ENCODE peak calls at places on chromosomes 3 and 15, in four cellular contexts. L is GM10248, M is BE2C, C is endothelial cell. S is an unnamed sample.
A peak's percentile ranks its signal among the peaks of the same experiment; 100 is the strongest.

GRCh38 chr3:50588759-50589433 is 19.6 kb downstream of the HEMK1 start:
- DNase-seq in M (no peak), L (no peak), C (no peak), S (no peak)

GRCh38 chr3:67940200-67940952 is 286.0 kb upstream of the SUCLG2 start:
- DNase-seq in C (no peak), M (no peak), L (no peak), S (no peak)

GRCh38 chr15:38853608-38854007 is 289.0 kb upstream of the RASGRP1 start:
- DNase-seq in C (peak; percentile 55), L (peak; percentile 15), M (peak; percentile 39), S (peak; percentile 36)

GRCh38 chr15:77786181-77786890 is 153.6 kb upstream of the LINGO1 start:
- DNase-seq in L (no peak), M (no peak), C (no peak), S (no peak)

GRCh38 chr3:58178528-58179234 is 32.1 kb downstream of the DNASE1L3 start:
- DNase-seq in L (no peak), C (no peak), M (no peak), S (no peak)

GRCh38 chr3:140296796-140297352 is 361.9 kb downstream of the CLSTN2 start:
- DNase-seq in M (no peak), C (no peak), L (no peak), S (no peak)

GRCh38 chr3:148971819-148972218 is 19.5 kb upstream of the GYG1 start:
- DNase-seq in M (no peak), L (no peak), C (no peak), S (no peak)

GRCh38 chr15:35603298-35603697 is 57.3 kb upstream of the DPH6 start:
- DNase-seq in L (no peak), M (no peak), C (no peak), S (no peak)

GRCh38 chr15:91308209-91308608 is 208.2 kb downstream of the SV2B start:
- DNase-seq in L (no peak), M (no peak), C (no peak), S (no peak)

GRCh38 chr3:183268361-183268760 is 15.3 kb downstream of the B3GNT5 start:
- DNase-seq in M (no peak), C (no peak), L (no peak), S (no peak)

GRCh38 chr3:194053136-194053535 is 82.8 kb upstream of the HES1 start:
- DNase-seq in C (no peak), L (no peak), M (no peak), S (no peak)

GRCh38 chr15:51401872-51402517 is 60.5 kb downstream of the GLDN start:
- DNase-seq in M (peak; percentile 72), L (peak; percentile 63), C (peak; percentile 70), S (peak; percentile 62)

GRCh38 chr15:89681146-89681545 is 2.0 kb upstream of the PLIN1 start:
- DNase-seq in C (no peak), L (no peak), M (no peak), S (no peak)

GRCh38 chr3:127428344-127429001 is 140.6 kb upstream of the PRR20G start:
- DNase-seq in L (no peak), C (no peak), M (no peak), S (no peak)

GRCh38 chr3:148006508-148006907 is 597.3 kb downstream of the ZIC1 start:
- DNase-seq in C (no peak), M (no peak), L (no peak), S (no peak)

GRCh38 chr3:72313308-72313707 is 528.4 kb upstream of the PROK2 start:
- DNase-seq in M (no peak), L (no peak), C (no peak), S (no peak)

GRCh38 chr15:83398591-83398990 is 48.5 kb upstream of the SH3GL3 start:
- DNase-seq in C (no peak), M (no peak), L (no peak), S (no peak)

GRCh38 chr3:187027531-187027936 is 97.2 kb downstream of the ST6GAL1 start:
- DNase-seq in C (no peak), L (no peak), M (no peak), S (no peak)

GRCh38 chr15:75089781-75090734 is 66.7 kb downstream of the PPCDC start:
- DNase-seq in C (no peak), L (no peak), M (no peak), S (no peak)

GRCh38 chr3:128665362-128666021 is 14.9 kb upstream of the RPN1 start:
- DNase-seq in M (no peak), C (no peak), L (no peak), S (no peak)
- TF ChIP-seq CTCF in M (peak; percentile 10), C (no peak), L (no peak), S (no peak)

GRCh38 chr3:70822777-70823176 is 510.3 kb upstream of the MDFIC2 start:
- DNase-seq in M (no peak), L (no peak), C (no peak), S (no peak)
- TF ChIP-seq CTCF in M (no peak), L (no peak), C (no peak), S (no peak)

DNA sequence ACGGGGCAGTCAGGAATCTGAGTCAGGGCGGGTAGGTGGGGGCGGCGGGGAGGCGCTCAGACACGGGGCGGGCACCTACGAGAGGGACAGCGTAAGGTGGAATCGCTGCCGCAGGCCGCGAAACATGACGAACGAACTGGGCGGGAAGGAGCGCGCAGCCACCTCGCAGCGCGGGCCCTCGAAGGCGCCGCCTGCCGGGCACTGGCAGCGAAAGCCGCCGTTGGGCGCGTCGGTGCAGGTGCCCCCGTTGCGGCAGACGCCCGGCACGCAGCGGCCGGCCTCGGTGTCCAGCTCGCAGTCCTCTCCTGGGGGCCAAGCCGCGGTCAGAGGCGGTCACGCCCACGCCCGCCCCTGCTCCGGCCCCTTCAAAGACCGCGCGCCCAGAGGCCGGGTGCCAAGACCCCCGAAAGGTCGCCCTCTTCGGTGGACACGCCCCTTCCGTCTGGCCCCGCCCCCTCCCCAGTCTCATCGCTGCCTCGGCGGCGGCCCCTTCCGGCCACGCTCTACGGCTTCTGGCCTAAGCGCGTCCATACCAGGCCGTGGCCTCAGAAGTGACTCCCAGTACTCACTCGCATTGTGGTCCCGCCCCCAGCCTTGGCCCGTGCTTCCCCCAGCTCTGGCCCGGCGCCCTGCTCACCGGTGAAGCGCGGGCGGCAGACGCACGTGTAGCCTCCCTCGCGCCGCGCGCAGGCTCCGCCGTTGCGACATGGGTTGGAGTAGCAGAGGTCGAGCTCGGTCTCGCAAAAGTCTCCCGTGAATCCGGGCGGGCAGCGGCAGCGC is 6.4 kb downstream of the CELSR3 start:
- DNase-seq in L (peak; percentile 91), M (no peak), C (peak; percentile 82), S (peak; percentile 95)
- TF ChIP-seq CTCF in L (peak; percentile 80), M (no peak), C (peak; percentile 74), S (peak; percentile 61)

GRCh38 chr3:94716326-94717018 is 653.6 kb downstream of the NSUN3 start:
- DNase-seq in M (no peak), C (no peak), L (no peak), S (no peak)
- TF ChIP-seq CTCF in M (peak; percentile 45), C (no peak), L (no peak), S (no peak)

GRCh38 chr3:168094580-168094876 is 1.2 kb downstream of the GOLIM4 start:
- DNase-seq in L (no peak), M (peak; percentile 81), C (no peak), S (no peak)
- TF ChIP-seq CTCF in L (no peak), M (no peak), C (no peak), S (no peak)

GRCh38 chr3:146594843-146595482 is 10.2 kb downstream of the PLSCR5 start:
- DNase-seq in C (no peak), L (no peak), M (no peak), S (no peak)
- TF ChIP-seq CTCF in C (peak; percentile 72), L (peak; percentile 35), M (peak; percentile 33), S (peak; percentile 43)

GRCh38 chr15:57618325-57618724 is 26.6 kb downstream of the MYZAP start:
- DNase-seq in C (no peak), M (no peak), L (no peak), S (no peak)

GRCh38 chr15:57624730-57625129 is 33.0 kb downstream of the MYZAP start:
- DNase-seq in C (no peak), L (no peak), M (no peak), S (no peak)

DNA sequence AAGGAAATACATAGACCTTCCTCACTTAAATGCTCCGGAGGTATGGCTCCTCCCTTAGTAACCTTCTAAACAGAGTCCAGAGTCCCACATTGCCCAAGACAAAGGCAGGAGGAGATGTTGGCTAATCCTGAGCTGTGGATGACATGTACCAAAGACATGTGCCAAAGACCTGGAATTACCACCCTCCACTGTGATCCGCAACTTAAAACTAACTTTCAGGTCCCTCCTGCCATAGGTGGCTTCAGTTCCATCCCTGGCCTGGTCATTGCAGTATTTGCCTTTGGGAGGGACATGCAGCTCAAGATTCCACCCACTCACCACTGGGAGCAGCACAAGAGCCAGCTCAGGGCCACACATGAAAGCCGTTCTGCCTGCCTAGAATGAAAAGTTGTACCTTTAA is 28.0 kb downstream of the MYZAP start:
- DNase-seq in C (no peak), M (no peak), L (no peak), S (no peak)
- TF ChIP-seq CTCF in C (no peak), M (peak; percentile 6), L (no peak), S (no peak)

GRCh38 chr3:25831578-25831977 is 41.7 kb downstream of the OXSM start:
- DNase-seq in L (no peak), C (peak; percentile 27), M (no peak), S (no peak)
- TF ChIP-seq CTCF in L (peak; percentile 28), C (peak; percentile 27), M (no peak), S (peak; percentile 15)

GRCh38 chr3:118988198-118988842 is 46.3 kb downstream of the IGSF11 start:
- DNase-seq in M (no peak), L (no peak), C (no peak), S (no peak)
- TF ChIP-seq CTCF in M (no peak), L (no peak), C (no peak), S (no peak)

S was measured in nephron progenitor cell.